ENCODE peak calls at places on chromosome 12, in nine cellular contexts. S is testis; V is keratinocyte; R is K562; Y is IMR-90; I is right atrium auricular region; D is hepatocyte; U is CD8-positive, alpha-beta T cell; B is foreskin fibroblast. H is an unnamed sample.

GRCh38 chr12:48000878-48001321 is 3.4 kb downstream of the COL2A1 start:
- DNase-seq in U (no peak), S (no peak), Y (peak), V (peak), D (peak), B (peak), I (no peak), R (peak), H (peak)

GRCh38 chr12:5921966-5922365 is 23.1 kb downstream of the ANO2 start:
- DNase-seq in U (no peak), R (no peak), V (no peak), S (no peak), Y (no peak), B (no peak), D (no peak), I (peak), H (no peak)

GRCh38 chr12:11946161-11946560 is 124.6 kb upstream of the BCL2L14 start:
- DNase-seq in D (no peak), U (no peak), I (no peak), Y (no peak), V (no peak), R (no peak), S (no peak), B (no peak), H (no peak)

GRCh38 chr12:84874125-84874824 is 38.3 kb downstream of the SLC6A15 start:
- DNase-seq in D (peak), R (peak), V (peak), Y (peak), S (no peak), I (no peak), B (peak), U (no peak), H (peak)

GRCh38 chr12:108386704-108387360 is 47.7 kb upstream of the CMKLR1 start:
- DNase-seq in R (no peak), B (no peak), V (no peak), Y (no peak), U (no peak), I (no peak), S (no peak), D (no peak), H (no peak)

GRCh38 chr12:110688446-110689001 is 391 bp downstream of the HVCN1 start:
- DNase-seq in Y (no peak), V (no peak), I (no peak), B (no peak), D (no peak), S (no peak), R (no peak), U (peak), H (no peak)

GRCh38 chr12:68977909-68978610 is 45.1 kb upstream of the CPM start:
- DNase-seq in D (no peak), U (no peak), B (no peak), V (no peak), R (no peak), Y (no peak), S (no peak), I (no peak), H (no peak)

GRCh38 chr12:90899456-90900182 is 55.4 kb downstream of the CCER1 start:
- DNase-seq in Y (peak), B (peak), U (no peak), R (no peak), I (no peak), V (no peak), D (no peak), S (no peak), H (peak)

GRCh38 chr12:57153420-57153997 is 6.1 kb upstream of the LRP1-AS start:
- DNase-seq in V (no peak), I (no peak), R (no peak), B (no peak), D (no peak), Y (no peak), U (no peak), S (no peak), H (no peak)

GRCh38 chr12:69097619-69098368 is 141.6 kb upstream of the CPSF6 start:
- DNase-seq in I (no peak), Y (no peak), R (no peak), S (no peak), U (no peak), V (peak), D (no peak), B (peak), H (peak)

GRCh38 chr12:19915392-19916192 is 452.7 kb upstream of the PDE3A start:
- DNase-seq in B (peak), U (no peak), Y (peak), S (no peak), R (no peak), D (peak), I (no peak), V (no peak), H (no peak)

GRCh38 chr12:52171950-52172512 is 19.8 kb downstream of the KRT80 start:
- DNase-seq in B (no peak), R (peak), I (no peak), U (no peak), Y (peak), V (no peak), S (peak), D (no peak), H (peak)

GRCh38 chr12:52865090-52865944 is 16.5 kb upstream of the KRT78 start:
- DNase-seq in D (peak), I (peak), Y (peak), R (peak), U (no peak), V (no peak), S (peak), B (peak), H (peak)

GRCh38 chr12:132459270-132459669 is 30.7 kb upstream of the FBRSL1 start:
- DNase-seq in U (no peak), Y (no peak), S (no peak), V (no peak), I (no peak), B (no peak), D (no peak), R (no peak), H (no peak)
- TF ChIP-seq CTCF in U (no peak), Y (no peak), S (no peak), V (no peak), I (no peak), B (no peak), D (no peak), R (no peak), H (no peak)

GRCh38 chr12:65204886-65205525 is 35.6 kb downstream of the LEMD3 start:
- DNase-seq in D (no peak), S (no peak), Y (no peak), U (no peak), R (no peak), V (no peak), B (no peak), I (no peak), H (no peak)

GRCh38 chr12:65200007-65200665 is 30.8 kb downstream of the LEMD3 start:
- DNase-seq in R (no peak), I (no peak), S (no peak), V (no peak), B (no peak), Y (peak), U (no peak), D (no peak), H (no peak)

GRCh38 chr12:65199604-65200003 is 30.2 kb downstream of the LEMD3 start:
- DNase-seq in D (no peak), B (no peak), I (no peak), S (no peak), Y (no peak), V (no peak), U (no peak), R (no peak), H (no peak)

GRCh38 chr12:65205886-65206285 is 36.5 kb downstream of the LEMD3 start:
- DNase-seq in D (no peak), U (no peak), I (no peak), Y (no peak), V (no peak), B (no peak), R (no peak), S (no peak), H (no peak)

GRCh38 chr12:65203376-65203775 is 34.0 kb downstream of the LEMD3 start:
- DNase-seq in U (no peak), I (no peak), S (no peak), V (no peak), R (no peak), B (no peak), D (no peak), Y (no peak), H (no peak)
- TF ChIP-seq CTCF in U (no peak), I (no peak), S (no peak), V (no peak), R (no peak), B (no peak), D (no peak), Y (no peak), H (no peak)

GRCh38 chr12:7905071-7905470 is 30.9 kb downstream of the SLC2A3 start:
- DNase-seq in V (no peak), R (no peak), D (no peak), I (no peak), S (no peak), U (no peak), Y (no peak), B (no peak), H (no peak)

GRCh38 chr12:7907009-7907408 is 29.0 kb downstream of the SLC2A3 start:
- DNase-seq in I (no peak), D (peak), S (peak), B (peak), R (peak), U (no peak), Y (peak), V (no peak), H (no peak)
- TF ChIP-seq CTCF in I (no peak), D (peak), S (no peak), B (peak), R (peak), U (no peak), Y (peak), V (no peak), H (peak)

GRCh38 chr12:88223519-88223918 is 81.4 kb downstream of the TMTC3 start:
- DNase-seq in S (no peak), Y (no peak), R (no peak), V (no peak), I (no peak), B (no peak), U (no peak), D (no peak), H (no peak)

GRCh38 chr12:88227871-88228270 is 85.8 kb downstream of the TMTC3 start:
- DNase-seq in U (no peak), S (no peak), V (no peak), D (no peak), B (no peak), Y (no peak), I (no peak), R (no peak), H (no peak)

GRCh38 chr12:88225776-88226175 is 83.7 kb downstream of the TMTC3 start:
- DNase-seq in D (no peak), U (no peak), B (no peak), V (no peak), R (no peak), S (no peak), I (no peak), Y (no peak), H (no peak)

GRCh38 chr12:88227263-88227662 is 85.2 kb downstream of the TMTC3 start:
- DNase-seq in D (no peak), V (no peak), R (peak), Y (no peak), U (no peak), B (no peak), S (no peak), I (no peak), H (no peak)

GRCh38 chr12:88228720-88229119 is 86.6 kb downstream of the TMTC3 start:
- DNase-seq in B (no peak), U (no peak), D (no peak), S (no peak), R (peak), Y (no peak), V (no peak), I (no peak), H (no peak)
- TF ChIP-seq CTCF in B (no peak), U (no peak), D (no peak), S (no peak), R (no peak), Y (no peak), V (no peak), I (no peak), H (peak)

DNA sequence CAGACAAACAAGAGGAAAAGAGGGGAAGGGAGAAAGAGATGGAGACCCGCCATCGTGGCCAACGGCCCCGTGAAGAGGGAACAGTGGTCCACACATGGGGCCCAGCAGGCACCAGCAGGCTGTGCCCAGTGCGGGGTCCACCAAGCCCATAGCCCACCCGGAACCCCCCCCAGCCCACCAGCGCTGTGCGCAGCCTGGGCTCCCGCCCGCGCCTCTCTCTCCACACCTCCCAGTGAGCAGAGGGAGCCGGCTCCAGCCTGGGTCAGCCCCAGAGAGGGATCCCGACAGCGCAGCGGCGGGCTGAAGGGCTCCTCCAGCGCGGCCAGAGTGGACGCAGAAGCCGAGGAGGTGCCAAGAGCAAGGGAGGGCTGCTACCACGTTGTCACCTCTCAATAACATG is 105.0 kb upstream of the TMTC1 start:
- DNase-seq in Y (no peak), I (no peak), S (no peak), R (no peak), D (no peak), V (no peak), B (no peak), U (no peak), H (no peak)
- TF ChIP-seq CTCF in Y (no peak), I (no peak), S (no peak), R (no peak), D (no peak), V (no peak), B (no peak), U (no peak), H (no peak)

GRCh38 chr12:49883065-49883464 is 20.6 kb downstream of the FAIM2 start:
- DNase-seq in Y (no peak), I (no peak), V (no peak), U (no peak), S (no peak), R (no peak), D (no peak), B (no peak), H (no peak)
- TF ChIP-seq CTCF in Y (no peak), I (no peak), V (no peak), U (no peak), S (no peak), R (no peak), D (no peak), B (no peak), H (no peak)

GRCh38 chr12:92528097-92528496 is 174.7 kb upstream of the PLEKHG7 start:
- DNase-seq in B (no peak), Y (no peak), U (no peak), I (no peak), S (no peak), V (no peak), R (no peak), D (no peak), H (no peak)
- TF ChIP-seq CTCF in B (no peak), Y (no peak), U (no peak), I (no peak), S (no peak), V (peak), R (no peak), D (no peak), H (peak)

DNA sequence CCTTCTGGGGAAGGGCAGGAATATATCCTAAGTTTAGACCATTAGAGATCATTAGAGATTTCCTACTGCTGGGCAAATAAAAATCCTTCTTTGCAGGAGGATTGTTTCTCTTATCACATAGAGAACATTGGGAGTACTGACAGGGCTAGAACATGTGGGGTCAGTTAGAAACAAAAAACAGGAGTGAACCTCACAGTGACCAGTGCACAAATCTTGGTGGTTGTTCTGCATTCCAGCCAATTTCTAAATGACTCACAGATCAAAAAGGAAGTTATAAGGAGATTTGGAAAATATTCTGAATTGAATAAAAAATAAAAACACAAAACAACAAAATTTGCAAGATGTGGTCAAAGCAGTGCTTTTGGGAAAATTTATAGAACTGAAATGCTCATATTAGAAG is 118.8 kb downstream of the LLPH start:
- DNase-seq in I (no peak), S (no peak), U (no peak), B (peak), V (no peak), R (no peak), D (no peak), Y (peak), H (peak)
- TF ChIP-seq CTCF in I (no peak), S (no peak), U (no peak), B (no peak), V (no peak), R (no peak), D (no peak), Y (no peak), H (no peak)

H was measured in HFFc6.